ENCODE peak calls at places on chromosome 17, in six cellular contexts. K, V, B, C, T and Y are unnamed samples.

GRCh38 chr17:45146616-45147101 is 1.6 kb upstream of the HEXIM1 start:
- DNase-seq in K (no peak), V (no peak), B (peak), C (no peak), T (no peak), Y (no peak)

GRCh38 chr17:50564916-50565315 is 4.4 kb downstream of the CACNA1G start:
- DNase-seq in K (no peak), V (no peak), B (no peak), C (no peak), T (no peak), Y (no peak)

GRCh38 chr17:51857052-51857593 is 301.4 kb downstream of the CA10 start:
- DNase-seq in K (no peak), V (no peak), B (no peak), C (no peak), T (no peak), Y (no peak)

GRCh38 chr17:82752371-82753200 is 721 bp downstream of the TBCD start:
- DNase-seq in K (no peak), V (no peak), B (no peak), C (no peak), T (no peak), Y (no peak)

GRCh38 chr17:76473541-76473985 is 6.2 kb downstream of the AANAT start:
- DNase-seq in K (no peak), V (no peak), B (no peak), C (no peak), T (no peak), Y (no peak)

GRCh38 chr17:81082177-81083073 is 47.5 kb downstream of the BAIAP2 start:
- DNase-seq in K (no peak), V (no peak), B (no peak), C (no peak), T (no peak), Y (no peak)

GRCh38 chr17:42399121-42399520 is 10.9 kb upstream of the STAT3 start:
- DNase-seq in K (no peak), V (no peak), B (no peak), C (no peak), T (no peak), Y (no peak)

GRCh38 chr17:64343833-64344637 is 46.6 kb downstream of the PECAM1 start:
- DNase-seq in K (no peak), V (no peak), B (peak), C (no peak), T (peak), Y (no peak)

GRCh38 chr17:15469260-15469659 is 1.8 kb upstream of the CDRT4 start:
- DNase-seq in K (no peak), V (no peak), B (no peak), C (no peak), T (no peak), Y (no peak)

GRCh38 chr17:74962622-74963394 is 9.8 kb downstream of the HID1 start:
- DNase-seq in K (no peak), V (no peak), B (no peak), C (no peak), T (no peak), Y (no peak)

GRCh38 chr17:43766413-43767052 is 7.9 kb upstream of the SOST start:
- DNase-seq in K (peak), V (no peak), B (peak), C (peak), T (no peak), Y (peak)

GRCh38 chr17:57106836-57107497 is 21.9 kb downstream of the AKAP1 start:
- DNase-seq in K (no peak), V (no peak), B (no peak), C (no peak), T (no peak), Y (no peak)

GRCh38 chr17:8740486-8740885 is 4.2 kb downstream of the CCDC42 start:
- DNase-seq in K (no peak), V (no peak), B (no peak), C (no peak), T (no peak), Y (no peak)

GRCh38 chr17:8103549-8103948 is 14.8 kb downstream of the ALOXE3 start:
- DNase-seq in K (no peak), V (no peak), B (no peak), C (no peak), T (no peak), Y (no peak)

GRCh38 chr17:71110326-71110725 is 941.0 kb downstream of the KCNJ2 start:
- DNase-seq in K (no peak), V (no peak), B (no peak), C (no peak), T (no peak), Y (no peak)

GRCh38 chr17:18381158-18381952 is 3.8 kb downstream of the EVPLL start:
- DNase-seq in K (no peak), V (no peak), B (no peak), C (no peak), T (no peak), Y (no peak)

GRCh38 chr17:57861000-57861736 is 11.3 kb upstream of the MRPS23 start:
- DNase-seq in K (no peak), V (no peak), B (peak), C (no peak), T (no peak), Y (no peak)

GRCh38 chr17:33753452-33753851 is 460.4 kb upstream of the ASIC2 start:
- DNase-seq in K (no peak), V (no peak), B (no peak), C (no peak), T (no peak), Y (no peak)

GRCh38 chr17:16419929-16420271 is 4.5 kb downstream of the TRPV2 start:
- DNase-seq in K (no peak), V (no peak), B (no peak), C (peak), T (no peak), Y (no peak)

GRCh38 chr17:49597438-49597837 is 21.8 kb downstream of the NXPH3 start:
- DNase-seq in K (no peak), V (no peak), B (no peak), C (no peak), T (no peak), Y (no peak)

GRCh38 chr17:14296511-14296910 is 4.4 kb upstream of the HS3ST3B1 start:
- DNase-seq in K (no peak), V (no peak), B (no peak), C (no peak), T (no peak), Y (no peak)

GRCh38 chr17:57939797-57940196 is 15.4 kb downstream of the CUEDC1 start:
- DNase-seq in K (no peak), V (no peak), B (no peak), C (no peak), T (peak), Y (no peak)

GRCh38 chr17:1446201-1446600 is 9.8 kb downstream of the CRK start:
- DNase-seq in K (no peak), V (no peak), B (no peak), C (no peak), T (no peak), Y (no peak)

GRCh38 chr17:72063756-72064461 is 56.9 kb upstream of the SOX9 start:
- DNase-seq in K (no peak), V (no peak), B (no peak), C (no peak), T (no peak), Y (no peak)

GRCh38 chr17:32627233-32628008 is 140.6 kb downstream of the CDK5R1 start:
- DNase-seq in K (no peak), V (no peak), B (no peak), C (no peak), T (peak), Y (no peak)

GRCh38 chr17:71378741-71379140 is 742.1 kb upstream of the SOX9 start:
- DNase-seq in K (no peak), V (no peak), B (no peak), C (no peak), T (no peak), Y (no peak)

GRCh38 chr17:49554694-49555494 is 20.8 kb upstream of the NXPH3 start:
- DNase-seq in K (no peak), V (no peak), B (no peak), C (no peak), T (no peak), Y (no peak)

GRCh38 chr17:7909080-7909479 is 7.0 kb downstream of the RNF227 start:
- DNase-seq in K (no peak), V (no peak), B (no peak), C (no peak), T (no peak), Y (no peak)

GRCh38 chr17:38663125-38663751 is 11.5 kb downstream of the EPOP start:
- DNase-seq in K (no peak), V (no peak), B (peak), C (peak), T (peak), Y (no peak)

GRCh38 chr17:56172517-56172982 is 19.3 kb downstream of the ANKFN1 start:
- DNase-seq in K (no peak), V (no peak), B (no peak), C (no peak), T (no peak), Y (no peak)

GRCh38 chr17:4006165-4006589 is 41.9 kb upstream of the ATP2A3 start:
- DNase-seq in K (no peak), V (no peak), B (no peak), C (no peak), T (no peak), Y (no peak)

GRCh38 chr17:82236142-82236971 is 7.5 kb downstream of the SLC16A3 start:
- DNase-seq in K (peak), V (peak), B (no peak), C (peak), T (peak), Y (no peak)

GRCh38 chr17:50511058-50511457 is 2.8 kb downstream of the MYCBPAP start:
- DNase-seq in K (no peak), V (peak), B (peak), C (no peak), T (no peak), Y (no peak)